ENCODE peak calls at places on chromosomes 16 and 17, in ten cellular contexts. R is CD8-positive, alpha-beta memory T cell; Y is foreskin fibroblast; N is activated CD4-positive, alpha-beta T cell treated with anti-CD3 and anti-CD28 coated beads, Interleukin-2, amount 10 ng/mL, durations not matched to agents 7 days and 5 days; J is activated effector memory CD4-positive, alpha-beta T cell treated with Interleukin-2 at 50 U/mL for 16 hours; H is fibroblast of the aortic adventitia; Q is EH; Z is transverse colon; X is IMR-90; C is T-helper 9 cell. F is an unnamed sample.

GRCh38 chr16:82628741-82629140 is 2.0 kb downstream of the CDH13 start:
- DNase-seq in Q (peak), N (no peak), H (no peak), X (no peak), J (no peak), Z (no peak), R (no peak), Y (no peak), C (no peak), F (no peak)

GRCh38 chr17:43169561-43170139 is 1.4 kb upstream of the NBR1 start:
- DNase-seq in N (peak), X (peak), C (no peak), H (peak), Q (peak), Z (peak), Y (peak), R (no peak), J (no peak), F (no peak)

GRCh38 chr17:2067048-2067452 is 12.1 kb downstream of the HIC1 start:
- DNase-seq in Z (no peak), Y (peak), Q (peak), N (no peak), X (no peak), C (no peak), J (no peak), R (no peak), H (no peak), F (no peak)

GRCh38 chr16:67843343-67843765 is 1.2 kb downstream of the THAP11 start:
- DNase-seq in Q (peak), X (peak), C (peak), N (peak), R (no peak), J (no peak), H (no peak), Z (no peak), Y (peak), F (no peak)

GRCh38 chr16:23353440-23353839 is 51.3 kb downstream of the SCNN1B start:
- DNase-seq in C (no peak), H (no peak), Z (no peak), R (no peak), Y (no peak), N (no peak), Q (no peak), X (no peak), J (no peak), F (no peak)

GRCh38 chr17:1241904-1242303 is 28.3 kb upstream of the BHLHA9 start:
- DNase-seq in C (no peak), N (no peak), X (peak), Q (peak), R (no peak), Z (no peak), H (peak), J (no peak), Y (peak), F (no peak)

GRCh38 chr17:80812362-80813088 is 179.1 kb upstream of the CHMP6 start:
- DNase-seq in Z (peak), N (no peak), C (no peak), R (no peak), J (no peak), X (no peak), Q (no peak), Y (no peak), H (no peak), F (no peak)

GRCh38 chr17:15106540-15106939 is 158.6 kb downstream of the PMP22 start:
- DNase-seq in Y (peak), Q (peak), X (peak), N (no peak), J (no peak), Z (no peak), C (no peak), H (no peak), R (no peak), F (peak)

GRCh38 chr17:68576811-68577551 is 24.2 kb downstream of the FAM20A start:
- DNase-seq in X (peak), J (no peak), C (no peak), Q (peak), N (no peak), R (no peak), H (peak), Z (no peak), Y (peak), F (no peak)

GRCh38 chr17:42337442-42337841 is 49.1 kb downstream of the STAT5A start:
- DNase-seq in Y (peak), Q (no peak), R (no peak), H (peak), X (peak), J (peak), C (peak), N (peak), Z (peak), F (no peak)

GRCh38 chr16:83969771-83970429 is 1.9 kb downstream of the NECAB2 start:
- DNase-seq in N (no peak), X (no peak), J (no peak), R (no peak), H (no peak), Z (no peak), C (no peak), Y (no peak), Q (no peak), F (no peak)

GRCh38 chr17:74860229-74860998 is 729 bp upstream of the GRIN2C start:
- DNase-seq in H (no peak), Y (peak), R (peak), J (no peak), Q (no peak), C (no peak), X (no peak), N (no peak), Z (no peak), F (no peak)

GRCh38 chr16:48637039-48637438 is 27.1 kb upstream of the N4BP1 start:
- DNase-seq in Q (no peak), J (no peak), R (no peak), X (no peak), C (no peak), Y (no peak), N (no peak), H (no peak), Z (no peak), F (no peak)

GRCh38 chr16:81143921-81144471 is 47.8 kb upstream of the GCSH start:
- DNase-seq in J (no peak), Q (no peak), H (no peak), R (no peak), N (no peak), Z (no peak), X (no peak), Y (no peak), C (no peak), F (peak)

GRCh38 chr17:16880121-16880842 is 91.6 kb downstream of the TNFRSF13B start:
- DNase-seq in Q (no peak), Y (no peak), R (no peak), C (no peak), Z (no peak), X (no peak), J (no peak), H (no peak), N (no peak), F (no peak)

GRCh38 chr16:70687172-70687531 is 1.3 kb upstream of the MTSS2 start:
- DNase-seq in J (no peak), C (no peak), Z (no peak), R (no peak), Q (no peak), X (no peak), N (no peak), H (no peak), Y (peak), F (no peak)

GRCh38 chr17:40191237-40192208 is 14.3 kb downstream of the RAPGEFL1 start:
- DNase-seq in Y (peak), Q (peak), H (peak), X (peak), Z (peak), C (peak), J (peak), R (peak), N (peak), F (no peak)

F was measured in epithelial cell of prostate.